ENCODE peak calls at places on chromosomes 11 and 22, in ten cellular contexts. P is choroid plexus epithelial cell; R is endothelial cell of umbilical vein; S is cardiac fibroblast; D is heart right ventricle; H is cardiac muscle cell; W is fibroblast of pulmonary artery; G is Karpas-422; E is A549; K is CD4-positive, alpha-beta memory T cell. M is an unnamed sample.

GRCh38 chr11:17063171-17064002 is 14.1 kb downstream of the RPS13 start:
- DNase-seq in S (peak), R (peak), D (peak), H (peak), P (peak), G (peak), E (peak), W (peak), K (peak), M (peak)

GRCh38 chr11:76616676-76617552 is 53.6 kb downstream of the LRRC32 start:
- DNase-seq in E (no peak), P (no peak), K (no peak), S (no peak), G (no peak), R (no peak), H (no peak), W (no peak), D (no peak), M (no peak)

GRCh38 chr11:66856496-66857233 is at the start of gene LRFN4:
- DNase-seq in D (no peak), G (no peak), K (peak), R (no peak), W (no peak), S (no peak), P (no peak), E (peak), H (no peak), M (no peak)

GRCh38 chr22:49964136-49964492 is 3.5 kb downstream of the PIM3 start:
- DNase-seq in W (no peak), K (peak), E (no peak), R (no peak), H (no peak), D (no peak), G (no peak), S (no peak), P (no peak), M (peak)

GRCh38 chr11:110349109-110349996 is 52.9 kb upstream of the RDX start:
- DNase-seq in E (no peak), K (no peak), P (no peak), G (no peak), W (no peak), D (no peak), S (no peak), R (no peak), H (peak), M (no peak)

GRCh38 chr11:118156531-118157185 is 4.0 kb upstream of the SCN4B start:
- DNase-seq in W (no peak), K (no peak), E (peak), D (no peak), R (no peak), S (no peak), H (no peak), P (no peak), G (peak), M (no peak)

GRCh38 chr11:130897262-130898182 is 18.8 kb downstream of the SNX19 start:
- DNase-seq in G (no peak), W (peak), K (no peak), S (peak), P (peak), E (no peak), R (peak), D (peak), H (peak), M (peak)

GRCh38 chr11:120303004-120303637 is 22.0 kb upstream of the TLCD5 start:
- DNase-seq in K (no peak), S (peak), H (peak), D (peak), E (peak), R (peak), W (peak), P (peak), G (peak), M (no peak)

GRCh38 chr11:61899146-61899841 is 7.9 kb upstream of the FADS3 start:
- DNase-seq in W (peak), G (peak), P (peak), D (peak), H (peak), R (peak), E (peak), K (peak), S (peak), M (peak)

GRCh38 chr22:23293720-23294119 is 113.4 kb downstream of the BCR start:
- DNase-seq in W (no peak), P (no peak), G (no peak), D (no peak), S (no peak), H (no peak), E (no peak), R (no peak), K (no peak), M (no peak)

GRCh38 chr11:118263694-118264567 is at the start of gene MPZL2:
- DNase-seq in D (peak), S (no peak), R (peak), H (no peak), P (no peak), E (no peak), W (no peak), K (peak), G (no peak), M (peak)

GRCh38 chr11:30481385-30481784 is 104.8 kb downstream of the MPPED2 start:
- DNase-seq in P (no peak), S (no peak), R (no peak), W (no peak), H (no peak), G (no peak), K (no peak), E (no peak), D (no peak), M (no peak)

GRCh38 chr11:26976389-26976788 is 17.5 kb upstream of the FIBIN start:
- DNase-seq in K (no peak), H (peak), G (no peak), P (peak), E (no peak), S (peak), R (no peak), D (no peak), W (no peak), M (no peak)

GRCh38 chr11:48141475-48142100 is 75.0 kb upstream of the OR4B1 start:
- DNase-seq in D (no peak), H (peak), E (no peak), G (no peak), W (peak), K (no peak), R (no peak), S (peak), P (peak), M (no peak)

GRCh38 chr22:42754658-42755057 is 34.0 kb upstream of the A4GALT start:
- DNase-seq in H (peak), R (no peak), W (peak), E (no peak), P (no peak), D (no peak), S (peak), G (no peak), K (no peak), M (no peak)

GRCh38 chr11:119316017-119316728 is 757 bp downstream of the MCAM start:
- DNase-seq in K (no peak), P (no peak), R (peak), G (peak), E (no peak), D (peak), W (no peak), H (no peak), S (no peak), M (no peak)

GRCh38 chr22:44337658-44338004 is 24.9 kb upstream of the SHISAL1 start:
- DNase-seq in W (peak), P (peak), R (no peak), S (peak), G (no peak), K (no peak), H (peak), E (peak), D (peak), M (no peak)

GRCh38 chr22:21064917-21065864 is 19.4 kb downstream of the LRRC74B start:
- DNase-seq in H (no peak), P (no peak), W (no peak), K (no peak), G (no peak), E (no peak), R (no peak), S (no peak), D (no peak), M (no peak)

GRCh38 chr11:67316882-67317364 is 13.6 kb downstream of the SSH3 start:
- DNase-seq in D (no peak), S (peak), W (peak), E (peak), H (no peak), K (no peak), P (peak), G (no peak), R (no peak), M (no peak)

GRCh38 chr11:130212431-130212961 is 52.9 kb downstream of the ST14 start:
- DNase-seq in W (no peak), H (no peak), G (no peak), E (no peak), R (no peak), P (no peak), D (no peak), S (no peak), K (no peak), M (peak)

GRCh38 chr11:113470233-113470632 is 5.0 kb downstream of the DRD2 start:
- DNase-seq in R (no peak), S (no peak), H (no peak), D (no peak), E (no peak), P (no peak), K (no peak), G (no peak), W (no peak), M (no peak)

GRCh38 chr22:39721456-39722325 is 151.1 kb downstream of the CACNA1I start:
- DNase-seq in P (no peak), D (no peak), H (no peak), K (no peak), S (no peak), R (no peak), G (no peak), E (no peak), W (no peak), M (no peak)

GRCh38 chr11:69594481-69594880 is 46.5 kb upstream of the CCND1 start:
- DNase-seq in W (no peak), G (no peak), H (no peak), K (no peak), P (no peak), D (no peak), E (no peak), R (no peak), S (no peak), M (no peak)

GRCh38 chr11:36102868-36103267 is 159.0 kb downstream of the LDLRAD3 start:
- DNase-seq in S (no peak), K (no peak), R (no peak), D (no peak), W (no peak), E (no peak), H (no peak), G (no peak), P (no peak), M (no peak)

GRCh38 chr11:848380-848931 is 5.8 kb downstream of the TSPAN4 start:
- DNase-seq in G (peak), P (peak), H (no peak), E (peak), R (peak), D (no peak), S (no peak), W (peak), K (peak), M (no peak)

GRCh38 chr11:2200536-2200935 is 28.9 kb upstream of the TH start:
- DNase-seq in D (no peak), E (no peak), H (no peak), W (no peak), P (no peak), K (no peak), G (no peak), R (no peak), S (no peak), M (peak)

GRCh38 chr22:22786301-22787115 is 101.1 kb upstream of the IGLL5 start:
- DNase-seq in K (no peak), G (no peak), H (no peak), D (no peak), R (no peak), W (no peak), S (no peak), E (no peak), P (no peak), M (no peak)

GRCh38 chr11:45929486-45930030 is 7.1 kb downstream of the LARGE2 start:
- DNase-seq in D (no peak), K (no peak), R (no peak), E (no peak), S (no peak), H (no peak), G (no peak), P (no peak), W (no peak), M (no peak)

GRCh38 chr11:126561327-126561893 is 205.9 kb downstream of the ST3GAL4 start:
- DNase-seq in H (peak), E (no peak), W (peak), S (peak), D (peak), G (peak), K (no peak), P (peak), R (peak), M (no peak)

GRCh38 chr22:22788460-22789037 is 99.1 kb upstream of the IGLL5 start:
- DNase-seq in K (no peak), S (no peak), G (no peak), W (no peak), E (no peak), R (no peak), D (no peak), P (no peak), H (no peak), M (no peak)

GRCh38 chr11:44614281-44614680 is 48.8 kb downstream of the CD82 start:
- DNase-seq in S (no peak), K (no peak), H (no peak), D (no peak), W (no peak), R (no peak), E (no peak), G (no peak), P (no peak), M (peak)

GRCh38 chr11:11895672-11896071 is 53.9 kb downstream of the USP47 start:
- DNase-seq in G (peak), P (peak), H (peak), K (no peak), E (no peak), D (no peak), W (peak), R (peak), S (peak), M (no peak)

GRCh38 chr11:62142043-62142375 is 18.2 kb downstream of the INCENP start:
- DNase-seq in W (no peak), S (no peak), H (no peak), E (no peak), P (no peak), R (no peak), G (no peak), K (no peak), D (no peak), M (no peak)

GRCh38 chr11:8913961-8914660 is 3.1 kb downstream of the AKIP1 start:
- DNase-seq in D (peak), P (peak), K (peak), G (peak), H (peak), W (peak), R (peak), E (peak), S (peak), M (no peak)

GRCh38 chr11:8911040-8911823 is at the start of gene AKIP1:
- DNase-seq in G (peak), S (peak), K (peak), W (peak), H (peak), R (peak), P (peak), D (peak), E (peak), M (peak)

GRCh38 chr11:8917157-8917820 is 6.3 kb downstream of the AKIP1 start:
- DNase-seq in W (peak), H (peak), E (no peak), D (no peak), P (peak), S (peak), G (no peak), R (peak), K (no peak), M (peak)

GRCh38 chr11:8910662-8911039 is 338 bp upstream of the AKIP1 start:
- DNase-seq in W (no peak), S (no peak), D (no peak), E (no peak), H (no peak), R (peak), K (no peak), G (no peak), P (no peak), M (no peak)

GRCh38 chr11:8914661-8915018 is 3.7 kb downstream of the AKIP1 start:
- DNase-seq in S (no peak), D (no peak), P (no peak), G (no peak), E (no peak), K (no peak), H (no peak), R (no peak), W (no peak), M (no peak)
- H3K4me3 ChIP-seq in S (peak), D (peak), P (no peak), G (no peak), E (no peak), K (no peak), H (no peak), R (no peak), W (peak), M (peak)

GRCh38 chr11:72042059-72042425 is 38.3 kb downstream of the NUMA1 start:
- DNase-seq in E (no peak), P (no peak), G (no peak), R (no peak), W (no peak), D (no peak), H (no peak), S (no peak), K (no peak), M (no peak)
- H3K4me3 ChIP-seq in E (peak), P (peak), G (no peak), R (peak), W (peak), D (peak), H (peak), S (peak), K (peak), M (peak)

DNA sequence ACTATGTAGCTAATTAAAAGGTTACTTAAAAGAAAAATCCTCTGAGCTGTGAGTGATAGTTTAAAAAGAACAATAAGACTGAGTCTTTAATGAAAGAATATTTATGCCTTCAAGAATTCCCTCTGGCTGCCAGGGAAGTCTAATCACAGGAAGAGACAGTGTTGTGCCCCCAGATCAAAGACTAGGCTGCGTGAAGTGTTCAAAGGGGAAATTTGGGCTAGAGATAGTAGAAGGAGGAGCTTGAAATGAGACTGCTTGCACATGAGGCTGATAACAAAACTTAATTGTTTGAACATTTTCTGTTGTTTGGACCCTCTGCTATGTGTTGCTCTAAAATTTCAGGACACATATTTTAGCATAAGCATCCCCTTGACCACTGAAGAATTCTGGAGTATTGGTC is 99.7 kb upstream of the MTNR1B start:
- DNase-seq in H (no peak), P (no peak), G (no peak), E (no peak), K (no peak), D (no peak), S (no peak), W (no peak), R (no peak), M (no peak)
- H3K4me3 ChIP-seq in H (no peak), P (no peak), G (no peak), E (no peak), K (no peak), D (no peak), S (no peak), W (no peak), R (no peak), M (no peak)

DNA sequence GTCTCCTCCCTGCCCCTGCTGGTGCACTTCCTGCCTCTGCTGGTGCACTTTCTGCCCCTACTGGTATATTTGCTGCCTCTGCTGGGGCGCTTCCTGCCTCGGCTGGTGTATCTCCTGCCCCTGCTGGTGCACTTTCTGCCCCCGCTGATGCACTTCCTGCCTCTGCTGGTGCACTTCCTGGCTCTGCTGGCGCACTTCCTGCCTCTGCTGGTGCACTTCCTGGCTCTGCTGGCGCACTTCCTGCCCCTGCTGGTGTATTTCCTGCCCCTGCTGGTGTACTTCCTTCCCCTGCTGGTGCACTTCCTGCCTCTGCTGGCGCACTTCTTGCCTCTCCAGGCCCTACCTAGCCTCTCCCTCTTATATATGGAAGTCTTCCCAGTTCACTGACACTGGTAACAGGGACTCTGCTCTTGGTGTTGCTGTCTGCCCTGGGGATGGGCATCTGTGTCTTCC is 10.1 kb downstream of the MTFP1 start:
- DNase-seq in S (no peak), G (peak), E (no peak), K (peak), D (peak), P (no peak), W (no peak), H (no peak), R (peak), M (peak)
- H3K4me3 ChIP-seq in S (no peak), G (peak), E (no peak), K (peak), D (no peak), P (no peak), W (no peak), H (no peak), R (no peak), M (no peak)

GRCh38 chr11:107257660-107258059 is 200.0 kb downstream of the CWF19L2 start:
- DNase-seq in S (no peak), R (no peak), W (no peak), P (no peak), G (no peak), K (no peak), D (no peak), E (no peak), H (no peak), M (no peak)

GRCh38 chr11:107263865-107264563 is 193.6 kb downstream of the CWF19L2 start:
- DNase-seq in S (no peak), R (no peak), H (no peak), D (no peak), K (no peak), P (no peak), E (no peak), W (no peak), G (no peak), M (no peak)

GRCh38 chr11:107265591-107265990 is 192.0 kb downstream of the CWF19L2 start:
- DNase-seq in R (no peak), S (no peak), H (no peak), K (no peak), E (no peak), W (no peak), D (no peak), G (no peak), P (no peak), M (no peak)

GRCh38 chr11:107259826-107260225 is 197.8 kb downstream of the CWF19L2 start:
- DNase-seq in E (no peak), P (no peak), S (no peak), H (no peak), D (no peak), G (no peak), W (no peak), K (no peak), R (no peak), M (no peak)
- H3K4me3 ChIP-seq in E (no peak), P (no peak), S (no peak), H (no peak), D (no peak), G (no peak), W (no peak), K (no peak), R (no peak), M (no peak)

DNA sequence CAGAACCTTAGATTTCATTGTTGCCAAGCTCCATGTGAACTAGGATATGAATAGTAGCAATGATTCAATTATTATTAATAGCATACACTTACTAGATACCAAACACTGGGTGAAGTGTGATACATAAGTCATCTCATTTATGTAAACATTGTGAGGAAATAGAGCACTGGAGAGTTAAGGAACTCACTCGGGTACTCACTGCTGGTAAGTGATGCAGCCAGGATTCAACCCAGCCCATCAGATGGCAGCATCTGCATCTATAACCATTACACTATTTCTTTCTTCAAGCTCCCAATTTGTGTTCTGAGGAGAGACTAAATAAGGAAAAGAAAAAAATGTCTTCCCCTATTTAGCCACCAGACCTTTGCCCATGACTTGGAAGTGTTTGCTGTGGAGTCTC is 10.2 kb upstream of the ALG8 start:
- DNase-seq in W (peak), D (no peak), E (peak), S (peak), R (peak), K (no peak), P (peak), G (no peak), H (peak), M (no peak)
- H3K4me3 ChIP-seq in W (no peak), D (no peak), E (no peak), S (no peak), R (no peak), K (no peak), P (no peak), G (no peak), H (no peak), M (no peak)